ENCODE peak calls at places on chromosomes 12 and 14, in five cellular contexts. One of them, this sample, is unnamed.

GRCh38 chr14:91996951-91997371 is 42.9 kb downstream of the TRIP11 start:
- DNase-seq in astrocyte of the spinal cord: peak
- DNase-seq in Caco-2: no peak
- DNase-seq in A549: peak
- DNase-seq in left ventricle myocardium inferior: no peak
- DNase-seq in this sample: peak

GRCh38 chr12:104510145-104510872 is 53.6 kb downstream of the CHST11 start:
- DNase-seq in astrocyte of the spinal cord: no peak
- DNase-seq in Caco-2: no peak
- DNase-seq in A549: no peak
- DNase-seq in left ventricle myocardium inferior: no peak
- DNase-seq in this sample: no peak

GRCh38 chr12:70885952-70886351 is 34.6 kb downstream of the PTPRR start:
- DNase-seq in astrocyte of the spinal cord: no peak
- DNase-seq in Caco-2: no peak
- DNase-seq in A549: no peak
- DNase-seq in left ventricle myocardium inferior: no peak
- DNase-seq in this sample: no peak

GRCh38 chr12:105748806-105749600 is 389.8 kb downstream of the NUAK1 start:
- DNase-seq in astrocyte of the spinal cord: peak
- DNase-seq in Caco-2: no peak
- DNase-seq in A549: no peak
- DNase-seq in left ventricle myocardium inferior: peak
- DNase-seq in this sample: no peak

GRCh38 chr14:68756071-68756481 is 36.8 kb downstream of the ZFP36L1 start:
- DNase-seq in astrocyte of the spinal cord: no peak
- DNase-seq in Caco-2: no peak
- DNase-seq in A549: no peak
- DNase-seq in left ventricle myocardium inferior: no peak
- DNase-seq in this sample: no peak

GRCh38 chr14:100072783-100073346 is 7.6 kb downstream of the EVL start:
- DNase-seq in astrocyte of the spinal cord: no peak
- DNase-seq in Caco-2: no peak
- DNase-seq in A549: no peak
- DNase-seq in left ventricle myocardium inferior: no peak
- DNase-seq in this sample: no peak

GRCh38 chr12:66822961-66823360 is 144.1 kb upstream of the GRIP1 start:
- DNase-seq in astrocyte of the spinal cord: no peak
- DNase-seq in Caco-2: no peak
- DNase-seq in A549: no peak
- DNase-seq in left ventricle myocardium inferior: no peak
- DNase-seq in this sample: no peak

GRCh38 chr14:57025456-57025855 is 215.2 kb upstream of the OTX2 start:
- DNase-seq in astrocyte of the spinal cord: no peak
- DNase-seq in Caco-2: no peak
- DNase-seq in A549: no peak
- DNase-seq in left ventricle myocardium inferior: no peak
- DNase-seq in this sample: no peak

GRCh38 chr12:11651377-11651776 is 1.9 kb downstream of the ETV6 start:
- DNase-seq in astrocyte of the spinal cord: no peak
- DNase-seq in Caco-2: no peak
- DNase-seq in A549: no peak
- DNase-seq in left ventricle myocardium inferior: no peak
- DNase-seq in this sample: no peak

GRCh38 chr12:13851828-13852227 is 129.6 kb downstream of the GRIN2B start:
- DNase-seq in astrocyte of the spinal cord: no peak
- DNase-seq in Caco-2: no peak
- DNase-seq in A549: no peak
- DNase-seq in left ventricle myocardium inferior: no peak
- DNase-seq in this sample: no peak

GRCh38 chr14:90344920-90345557 is 13.3 kb upstream of the NRDE2 start:
- DNase-seq in astrocyte of the spinal cord: no peak
- DNase-seq in Caco-2: no peak
- DNase-seq in A549: no peak
- DNase-seq in left ventricle myocardium inferior: no peak
- DNase-seq in this sample: no peak

GRCh38 chr14:53613404-53614253 is 343.0 kb downstream of the BMP4 start:
- DNase-seq in astrocyte of the spinal cord: peak
- DNase-seq in Caco-2: peak
- DNase-seq in A549: peak
- DNase-seq in left ventricle myocardium inferior: no peak
- DNase-seq in this sample: no peak

GRCh38 chr12:126051611-126052107 is 986.4 kb downstream of the AACS start:
- DNase-seq in astrocyte of the spinal cord: peak
- DNase-seq in Caco-2: no peak
- DNase-seq in A549: no peak
- DNase-seq in left ventricle myocardium inferior: no peak
- DNase-seq in this sample: no peak

GRCh38 chr14:51488569-51489220 is 163.0 kb upstream of the FRMD6 start:
- DNase-seq in astrocyte of the spinal cord: no peak
- DNase-seq in Caco-2: no peak
- DNase-seq in A549: no peak
- DNase-seq in left ventricle myocardium inferior: no peak
- DNase-seq in this sample: no peak

GRCh38 chr14:60356921-60357550 is 108.0 kb downstream of the PPM1A start:
- DNase-seq in astrocyte of the spinal cord: peak
- DNase-seq in Caco-2: no peak
- DNase-seq in A549: no peak
- DNase-seq in left ventricle myocardium inferior: no peak
- DNase-seq in this sample: no peak

GRCh38 chr14:105530446-105531087 is 4.2 kb downstream of the TMEM121 start:
- DNase-seq in astrocyte of the spinal cord: no peak
- DNase-seq in Caco-2: no peak
- DNase-seq in A549: no peak
- DNase-seq in left ventricle myocardium inferior: no peak
- DNase-seq in this sample: no peak

GRCh38 chr14:92484132-92484823 is 29.3 kb upstream of the RIN3 start:
- DNase-seq in astrocyte of the spinal cord: no peak
- DNase-seq in Caco-2: no peak
- DNase-seq in A549: no peak
- DNase-seq in left ventricle myocardium inferior: no peak
- DNase-seq in this sample: no peak

GRCh38 chr14:64928239-64929002 is 14.1 kb downstream of the GPX2 start:
- DNase-seq in astrocyte of the spinal cord: no peak
- DNase-seq in Caco-2: no peak
- DNase-seq in A549: no peak
- DNase-seq in left ventricle myocardium inferior: no peak
- DNase-seq in this sample: no peak

GRCh38 chr12:5580911-5581488 is 149.1 kb downstream of the NTF3 start:
- DNase-seq in astrocyte of the spinal cord: no peak
- DNase-seq in Caco-2: no peak
- DNase-seq in A549: no peak
- DNase-seq in left ventricle myocardium inferior: no peak
- DNase-seq in this sample: peak

GRCh38 chr14:53786045-53786444 is 170.6 kb downstream of the BMP4 start:
- DNase-seq in astrocyte of the spinal cord: no peak
- DNase-seq in Caco-2: no peak
- DNase-seq in A549: no peak
- DNase-seq in left ventricle myocardium inferior: no peak
- DNase-seq in this sample: no peak

GRCh38 chr14:102081231-102082080 is 5.4 kb downstream of the HSP90AA1 start:
- DNase-seq in astrocyte of the spinal cord: no peak
- DNase-seq in Caco-2: no peak
- DNase-seq in A549: no peak
- DNase-seq in left ventricle myocardium inferior: no peak
- DNase-seq in this sample: no peak

GRCh38 chr12:51269174-51270066 is 795 bp downstream of the SMAGP start:
- DNase-seq in astrocyte of the spinal cord: peak
- DNase-seq in Caco-2: peak
- DNase-seq in A549: peak
- DNase-seq in left ventricle myocardium inferior: peak
- DNase-seq in this sample: no peak

GRCh38 chr12:24997496-24997895 is 48.6 kb upstream of the BCAT1 start:
- DNase-seq in astrocyte of the spinal cord: no peak
- DNase-seq in Caco-2: no peak
- DNase-seq in A549: no peak
- DNase-seq in left ventricle myocardium inferior: no peak
- DNase-seq in this sample: no peak

GRCh38 chr14:99143126-99143525 is 128.9 kb downstream of the BCL11B start:
- DNase-seq in astrocyte of the spinal cord: no peak
- DNase-seq in Caco-2: no peak
- DNase-seq in A549: no peak
- DNase-seq in left ventricle myocardium inferior: no peak
- DNase-seq in this sample: no peak

GRCh38 chr12:6219980-6220379 is 19.8 kb downstream of the CD9 start:
- DNase-seq in astrocyte of the spinal cord: no peak
- DNase-seq in Caco-2: no peak
- DNase-seq in A549: no peak
- DNase-seq in left ventricle myocardium inferior: no peak
- DNase-seq in this sample: no peak

GRCh38 chr14:75519826-75520692 is 2.2 kb upstream of the BATF start:
- DNase-seq in astrocyte of the spinal cord: no peak
- DNase-seq in Caco-2: no peak
- DNase-seq in A549: no peak
- DNase-seq in left ventricle myocardium inferior: no peak
- DNase-seq in this sample: no peak

GRCh38 chr12:27703720-27704452 is 6.7 kb upstream of the MRPS35 start:
- DNase-seq in astrocyte of the spinal cord: peak
- DNase-seq in Caco-2: peak
- DNase-seq in A549: peak
- DNase-seq in left ventricle myocardium inferior: peak
- DNase-seq in this sample: peak

GRCh38 chr14:68569546-68569908 is 223.3 kb downstream of the ZFP36L1 start:
- DNase-seq in astrocyte of the spinal cord: no peak
- DNase-seq in Caco-2: no peak
- DNase-seq in A549: no peak
- DNase-seq in left ventricle myocardium inferior: no peak
- DNase-seq in this sample: no peak

GRCh38 chr12:39145175-39145999 is 240.0 kb upstream of the CPNE8 start:
- DNase-seq in astrocyte of the spinal cord: peak
- DNase-seq in Caco-2: no peak
- DNase-seq in A549: peak
- DNase-seq in left ventricle myocardium inferior: peak
- DNase-seq in this sample: no peak

GRCh38 chr12:4908694-4909396 is 860 bp upstream of the KCNA1 start:
- DNase-seq in astrocyte of the spinal cord: no peak
- DNase-seq in Caco-2: no peak
- DNase-seq in A549: no peak
- DNase-seq in left ventricle myocardium inferior: no peak
- DNase-seq in this sample: no peak

DNA sequence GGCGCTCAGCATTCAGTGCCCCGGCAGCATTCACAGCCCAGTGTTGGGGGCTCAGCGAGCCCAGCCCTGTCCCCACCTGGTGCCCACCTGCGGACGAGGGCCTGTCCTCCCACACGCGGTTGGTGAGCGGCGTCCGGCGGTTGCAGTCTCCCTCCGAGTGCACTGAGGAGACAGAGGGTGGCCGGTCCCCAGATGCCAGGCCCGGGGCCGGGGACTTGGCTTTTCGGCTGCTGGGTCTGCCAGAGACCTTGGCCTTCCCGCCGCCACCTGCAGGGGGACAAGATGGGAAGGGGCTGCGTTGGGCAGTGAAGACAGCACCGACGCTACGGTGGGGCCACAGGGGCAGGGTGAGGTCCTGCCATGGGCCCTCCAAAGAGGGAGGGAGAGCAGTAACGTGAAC is 31.2 kb downstream of the RFLNA start:
- DNase-seq in astrocyte of the spinal cord: no peak
- DNase-seq in Caco-2: no peak
- DNase-seq in A549: no peak
- DNase-seq in left ventricle myocardium inferior: no peak
- DNase-seq in this sample: no peak
- TF ChIP-seq CTCF in astrocyte of the spinal cord: peak
- TF ChIP-seq CTCF in Caco-2: no peak
- TF ChIP-seq CTCF in A549: no peak
- TF ChIP-seq CTCF in left ventricle myocardium inferior: no peak
- TF ChIP-seq CTCF in this sample: no peak

GRCh38 chr12:53190108-53190729 is 9.5 kb upstream of the CSAD start:
- DNase-seq in astrocyte of the spinal cord: peak
- DNase-seq in Caco-2: peak
- DNase-seq in A549: peak
- DNase-seq in left ventricle myocardium inferior: peak
- DNase-seq in this sample: no peak
- TF ChIP-seq CTCF in astrocyte of the spinal cord: peak
- TF ChIP-seq CTCF in Caco-2: peak
- TF ChIP-seq CTCF in A549: peak
- TF ChIP-seq CTCF in left ventricle myocardium inferior: peak
- TF ChIP-seq CTCF in this sample: peak

DNA sequence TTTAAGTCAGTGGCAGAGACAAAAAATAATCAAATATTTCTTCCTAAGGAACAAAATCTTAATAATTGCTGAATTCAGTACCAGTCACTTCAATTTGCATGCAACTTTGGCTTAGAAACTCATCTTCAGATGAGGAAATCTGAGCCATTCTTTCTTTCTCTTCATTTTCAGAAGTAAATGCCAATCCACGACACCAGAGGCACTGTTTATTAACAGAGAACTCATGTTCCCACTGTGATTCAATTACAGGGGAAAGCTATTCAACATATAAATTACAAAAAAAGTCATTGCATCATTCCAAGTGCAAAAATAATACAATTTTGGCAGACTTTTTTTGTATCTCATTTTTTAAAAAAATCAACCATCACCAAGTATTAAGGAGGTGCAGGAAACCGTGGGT is 816.1 kb upstream of the TMEM132C start:
- DNase-seq in astrocyte of the spinal cord: no peak
- DNase-seq in Caco-2: no peak
- DNase-seq in A549: no peak
- DNase-seq in left ventricle myocardium inferior: no peak
- DNase-seq in this sample: no peak
- TF ChIP-seq CTCF in astrocyte of the spinal cord: peak
- TF ChIP-seq CTCF in Caco-2: no peak
- TF ChIP-seq CTCF in A549: no peak
- TF ChIP-seq CTCF in left ventricle myocardium inferior: no peak
- TF ChIP-seq CTCF in this sample: no peak

GRCh38 chr12:321606-322326 is 59.1 kb upstream of the SLC6A13 start:
- DNase-seq in astrocyte of the spinal cord: no peak
- DNase-seq in Caco-2: no peak
- DNase-seq in A549: no peak
- DNase-seq in left ventricle myocardium inferior: no peak
- DNase-seq in this sample: no peak
- TF ChIP-seq CTCF in astrocyte of the spinal cord: peak
- TF ChIP-seq CTCF in Caco-2: peak
- TF ChIP-seq CTCF in A549: peak
- TF ChIP-seq CTCF in left ventricle myocardium inferior: peak
- TF ChIP-seq CTCF in this sample: no peak

GRCh38 chr14:85218982-85219381 is 311.0 kb upstream of the FLRT2 start:
- DNase-seq in astrocyte of the spinal cord: no peak
- DNase-seq in Caco-2: no peak
- DNase-seq in A549: no peak
- DNase-seq in left ventricle myocardium inferior: no peak
- DNase-seq in this sample: no peak

GRCh38 chr14:85222344-85222743 is 307.6 kb upstream of the FLRT2 start:
- DNase-seq in astrocyte of the spinal cord: no peak
- DNase-seq in Caco-2: no peak
- DNase-seq in A549: no peak
- DNase-seq in left ventricle myocardium inferior: no peak
- DNase-seq in this sample: no peak

GRCh38 chr14:85223667-85224066 is 306.3 kb upstream of the FLRT2 start:
- DNase-seq in astrocyte of the spinal cord: no peak
- DNase-seq in Caco-2: no peak
- DNase-seq in A549: no peak
- DNase-seq in left ventricle myocardium inferior: no peak
- DNase-seq in this sample: no peak

GRCh38 chr14:85217412-85217811 is 312.5 kb upstream of the FLRT2 start:
- DNase-seq in astrocyte of the spinal cord: peak
- DNase-seq in Caco-2: no peak
- DNase-seq in A549: no peak
- DNase-seq in left ventricle myocardium inferior: no peak
- DNase-seq in this sample: no peak

GRCh38 chr14:85221832-85222231 is 308.1 kb upstream of the FLRT2 start:
- DNase-seq in astrocyte of the spinal cord: no peak
- DNase-seq in Caco-2: no peak
- DNase-seq in A549: no peak
- DNase-seq in left ventricle myocardium inferior: no peak
- DNase-seq in this sample: no peak
- TF ChIP-seq CTCF in astrocyte of the spinal cord: no peak
- TF ChIP-seq CTCF in Caco-2: no peak
- TF ChIP-seq CTCF in A549: no peak
- TF ChIP-seq CTCF in left ventricle myocardium inferior: no peak
- TF ChIP-seq CTCF in this sample: no peak

This sample was measured in AG04449.